ENCODE peak calls at places on chromosomes 6 and 20, in five cellular contexts. I is IMR-90, J is colonic mucosa, Q is upper lobe of left lung, V is esophagus muscularis mucosa. N is an unnamed sample.

GRCh38 chr6:40798069-40798770 is 211.1 kb upstream of the LRFN2 start:
- DNase-seq in I (no peak), J (no peak), Q (no peak), V (no peak), N (no peak)

GRCh38 chr6:136506124-136506799 is 44.0 kb downstream of the MAP7 start:
- DNase-seq in Q (no peak), J (no peak), I (no peak), V (no peak), N (no peak)

GRCh38 chr6:160950507-160950906 is 41.1 kb upstream of the MAP3K4 start:
- DNase-seq in V (peak), Q (peak), I (peak), J (no peak), N (peak)

GRCh38 chr20:62704341-62704948 is 4.2 kb upstream of the NTSR1 start:
- DNase-seq in I (peak), J (peak), Q (peak), V (no peak), N (peak)

GRCh38 chr6:37556884-37557644 is 57.4 kb upstream of the CCDC167 start:
- DNase-seq in I (no peak), Q (no peak), J (no peak), V (no peak), N (no peak)

GRCh38 chr6:31308050-31308844 is 36.4 kb upstream of the HLA-C start:
- DNase-seq in Q (peak), I (no peak), V (no peak), J (peak), N (no peak)

GRCh38 chr6:167305796-167306195 is 14.7 kb downstream of the UNC93A start:
- DNase-seq in V (no peak), I (no peak), Q (no peak), J (no peak), N (no peak)

GRCh38 chr6:17493286-17493685 is 99.9 kb downstream of the CAP2 start:
- DNase-seq in V (peak), J (no peak), Q (no peak), I (peak), N (no peak)

GRCh38 chr6:121436966-121437756 is 1.7 kb downstream of the GJA1 start:
- DNase-seq in Q (peak), V (no peak), I (peak), J (no peak), N (no peak)

GRCh38 chr6:155216312-155217028 is 47.3 kb upstream of the CLDN20 start:
- DNase-seq in J (no peak), V (no peak), Q (no peak), I (no peak), N (no peak)

GRCh38 chr20:5797843-5798462 is 47.8 kb downstream of the SHLD1 start:
- DNase-seq in I (no peak), Q (no peak), J (no peak), V (no peak), N (no peak)

GRCh38 chr6:169969372-169970099 is 218.1 kb downstream of the ERMARD start:
- DNase-seq in Q (no peak), J (no peak), I (no peak), V (no peak), N (no peak)

GRCh38 chr6:156780962-156781705 is 4.0 kb downstream of the ARID1B start:
- DNase-seq in V (no peak), J (no peak), Q (no peak), I (no peak), N (no peak)

GRCh38 chr6:15352884-15353283 is 107.0 kb downstream of the JARID2 start:
- DNase-seq in I (peak), V (no peak), J (no peak), Q (no peak), N (no peak)

GRCh38 chr6:32082951-32083350 is 26.2 kb downstream of the TNXB start:
- DNase-seq in I (no peak), V (peak), Q (peak), J (no peak), N (peak)

GRCh38 chr6:81228912-81229540 is 523.5 kb downstream of the TENT5A start:
- DNase-seq in J (no peak), I (peak), V (no peak), Q (no peak), N (no peak)

GRCh38 chr20:5612476-5613291 is 137.5 kb upstream of the SHLD1 start:
- DNase-seq in V (no peak), J (no peak), Q (no peak), I (peak), N (no peak)

GRCh38 chr20:43787937-43788336 is 61.1 kb upstream of the GTSF1L start:
- DNase-seq in J (no peak), V (no peak), I (no peak), Q (no peak), N (no peak)

GRCh38 chr6:33929575-33930288 is 125.9 kb upstream of the MLN start:
- DNase-seq in Q (no peak), J (no peak), I (no peak), V (no peak), N (no peak)

GRCh38 chr6:7568021-7568420 is 22.0 kb upstream of the SNRNP48 start:
- DNase-seq in Q (no peak), J (no peak), I (peak), V (no peak), N (no peak)

GRCh38 chr20:12653642-12654041 is 355.1 kb upstream of the SPTLC3 start:
- DNase-seq in V (no peak), J (no peak), I (no peak), Q (no peak), N (no peak)

GRCh38 chr6:77072694-77073409 is 390.4 kb downstream of the HTR1B start:
- DNase-seq in J (no peak), V (no peak), I (no peak), Q (no peak), N (no peak)

GRCh38 chr6:129521946-129522345 is 188.0 kb downstream of the ARHGAP18 start:
- DNase-seq in I (no peak), Q (no peak), V (no peak), J (no peak), N (no peak)

GRCh38 chr6:148996815-148997214 is 250.0 kb downstream of the UST start:
- DNase-seq in I (no peak), J (no peak), V (no peak), Q (no peak), N (no peak)

GRCh38 chr6:87784690-87785089 is 82.7 kb upstream of the AKIRIN2 start:
- DNase-seq in V (no peak), Q (peak), I (no peak), J (no peak), N (no peak)

GRCh38 chr6:35099116-35099515 is 42.0 kb downstream of the TCP11 start:
- DNase-seq in V (no peak), I (no peak), J (no peak), Q (no peak), N (no peak)

GRCh38 chr6:35093118-35093445 is 48.1 kb downstream of the TCP11 start:
- DNase-seq in I (peak), V (no peak), Q (no peak), J (no peak), N (no peak)

GRCh38 chr6:35093783-35094182 is 47.4 kb downstream of the TCP11 start:
- DNase-seq in Q (no peak), V (no peak), I (no peak), J (peak), N (no peak)

GRCh38 chr6:35094183-35094582 is 47.0 kb downstream of the TCP11 start:
- DNase-seq in Q (no peak), I (no peak), J (peak), V (no peak), N (no peak)

DNA sequence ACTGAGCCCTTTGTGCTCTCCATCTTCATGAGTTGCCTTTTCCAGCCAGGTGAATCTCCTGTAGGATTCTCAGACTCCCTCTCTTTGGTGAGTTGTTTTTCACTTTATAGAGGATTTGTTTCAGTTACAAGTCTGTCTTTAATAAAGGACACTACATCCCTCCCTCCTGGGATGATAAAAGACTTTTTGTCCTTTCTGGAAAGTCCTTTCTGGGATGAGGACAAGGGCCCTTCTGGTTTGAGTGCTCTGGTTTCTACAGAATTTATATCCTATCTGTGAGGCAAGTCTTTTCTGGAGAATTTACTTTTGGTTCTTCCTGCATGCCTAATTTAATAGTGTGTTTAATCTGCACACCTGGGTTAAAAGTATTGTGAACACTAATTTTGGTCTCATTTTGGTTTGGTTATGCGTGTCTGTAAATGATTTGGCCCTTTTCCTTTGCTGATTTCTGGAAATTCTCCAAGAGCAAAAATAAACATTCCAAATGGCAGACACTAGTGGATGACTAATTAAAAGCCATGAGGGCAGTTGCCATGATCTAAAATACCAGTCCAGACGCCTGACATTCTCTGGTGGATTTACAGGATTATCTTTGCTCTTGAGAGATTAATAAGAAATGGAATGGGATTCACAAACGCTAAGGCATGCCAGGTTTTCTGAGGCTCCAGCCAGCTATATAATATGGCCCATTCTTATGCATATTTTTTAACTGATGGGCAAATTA is 44.8 kb downstream of the TCP11 start:
- DNase-seq in J (peak), Q (no peak), I (peak), V (no peak), N (no peak)
- H3K27ac ChIP-seq in J (no peak), Q (peak), I (no peak), V (peak), N (no peak)

GRCh38 chr6:158705386-158706126 is 55.7 kb downstream of the SYTL3 start:
- DNase-seq in Q (no peak), I (no peak), J (no peak), V (no peak), N (no peak)

GRCh38 chr6:158708239-158708638 is 58.4 kb downstream of the SYTL3 start:
- DNase-seq in J (no peak), I (peak), Q (no peak), V (no peak), N (no peak)

GRCh38 chr6:158707826-158708225 is 58.0 kb downstream of the SYTL3 start:
- DNase-seq in J (peak), Q (peak), I (no peak), V (no peak), N (no peak)

GRCh38 chr6:158706369-158706982 is 56.6 kb downstream of the SYTL3 start:
- DNase-seq in V (no peak), Q (peak), J (peak), I (peak), N (no peak)

GRCh38 chr6:158707120-158707519 is 57.3 kb downstream of the SYTL3 start:
- DNase-seq in I (peak), J (no peak), V (no peak), Q (peak), N (no peak)
- H3K27ac ChIP-seq in I (peak), J (no peak), V (peak), Q (peak), N (peak)

GRCh38 chr20:50538276-50538675 is 28.1 kb downstream of the PTPN1 start:
- DNase-seq in Q (no peak), J (no peak), I (no peak), V (no peak), N (no peak)
- H3K27ac ChIP-seq in Q (peak), J (no peak), I (peak), V (peak), N (no peak)

DNA sequence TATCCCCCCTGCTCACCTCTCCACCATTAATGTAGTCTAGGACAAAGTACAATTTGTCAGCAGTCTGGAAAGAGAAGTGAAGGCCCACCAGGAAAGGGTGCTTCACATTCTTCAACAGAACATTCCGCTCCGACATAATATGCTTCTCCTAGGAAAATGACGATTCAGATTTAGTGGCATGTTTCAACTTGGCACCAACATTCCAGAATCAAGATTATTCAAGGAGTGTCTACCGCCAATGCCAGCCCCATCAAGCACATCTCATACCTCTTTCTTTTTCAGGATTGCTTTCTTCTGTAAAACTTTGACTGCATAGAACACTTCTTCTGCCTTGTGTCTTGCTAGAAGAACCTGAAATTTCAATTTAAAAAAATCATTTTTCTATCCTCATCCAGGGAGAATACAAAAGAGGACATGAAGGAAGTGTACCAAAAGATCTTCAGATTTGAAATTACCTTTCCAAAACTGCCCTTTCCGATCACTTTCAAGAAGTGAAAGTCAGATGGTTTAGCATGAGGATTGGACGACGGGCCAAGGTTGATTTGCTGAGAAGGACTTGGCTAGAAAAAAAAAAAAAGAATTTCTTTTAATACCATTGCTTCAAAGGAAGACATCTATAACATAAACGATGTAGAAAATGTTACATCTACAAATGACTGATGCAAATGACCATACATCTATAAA is 120.7 kb upstream of the SLC2A12 start:
- DNase-seq in J (no peak), I (peak), V (no peak), Q (no peak), N (no peak)
- H3K27ac ChIP-seq in J (no peak), I (peak), V (no peak), Q (peak), N (peak)

DNA sequence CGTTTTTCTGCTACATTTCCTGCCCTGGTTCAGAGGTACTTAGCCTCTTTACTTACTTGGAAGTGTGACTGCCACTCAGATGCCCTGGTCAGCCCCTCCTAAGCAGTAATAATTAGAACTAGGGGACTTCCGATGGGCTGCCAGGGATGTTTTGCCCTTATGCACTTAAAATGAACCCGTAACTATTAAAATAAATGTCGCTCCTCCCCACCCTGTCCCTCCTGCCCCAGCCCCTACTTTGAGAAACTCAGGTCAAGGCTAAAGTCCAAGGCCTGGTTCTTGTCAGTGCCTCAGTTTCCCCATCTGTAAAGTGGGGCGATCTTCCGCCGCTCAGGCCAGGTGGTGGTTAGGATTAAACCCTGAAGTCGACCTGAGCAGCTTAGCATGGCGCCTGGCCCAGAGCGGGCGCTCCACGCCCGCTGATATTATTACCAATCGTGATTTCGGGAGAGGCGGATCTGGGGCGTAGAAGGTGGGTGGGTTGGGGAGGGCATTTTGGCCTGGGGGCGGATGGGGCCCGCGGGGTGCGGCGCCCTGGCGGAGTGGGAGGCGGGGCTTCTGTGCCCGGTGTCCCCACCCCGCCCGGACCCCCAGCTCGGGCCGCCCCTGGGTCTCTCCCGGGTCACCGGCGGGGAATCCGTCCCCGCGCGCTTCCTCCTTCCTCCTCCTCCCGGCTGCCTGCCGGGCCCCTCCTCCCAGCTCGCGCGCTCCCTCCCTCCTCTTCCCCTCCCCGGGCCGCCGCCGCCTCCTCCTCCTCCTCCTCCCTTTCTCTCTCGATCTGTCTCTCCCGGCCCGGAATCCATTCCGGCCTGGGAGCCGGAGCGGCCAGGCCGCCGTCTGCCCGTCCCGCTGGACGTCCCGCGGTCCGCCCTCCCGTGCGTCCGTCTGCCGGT is at the start of gene SRC:
- DNase-seq in Q (peak), V (peak), J (peak), I (peak), N (no peak)
- H3K27ac ChIP-seq in Q (peak), V (peak), J (peak), I (peak), N (peak)

DNA sequence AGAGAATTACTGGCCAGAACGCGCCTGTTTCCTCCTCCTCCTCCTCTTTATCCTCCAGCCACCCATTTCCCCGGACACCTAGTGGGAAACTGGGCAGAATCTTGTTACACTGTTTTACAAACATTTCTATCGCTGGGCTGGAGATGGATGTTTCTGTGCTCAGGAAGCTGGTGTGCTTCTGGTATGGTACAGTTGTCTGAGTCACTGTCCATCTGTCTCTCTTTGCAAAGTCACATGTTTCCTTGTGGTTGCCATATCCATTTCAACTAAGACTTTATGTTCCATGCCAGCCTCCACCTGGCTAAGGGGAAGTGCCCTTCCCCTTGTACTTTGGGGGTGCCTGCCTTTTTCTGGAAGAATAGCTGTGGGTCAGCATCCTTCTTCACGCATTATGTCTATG is 52.9 kb upstream of the SLC22A16 start:
- DNase-seq in I (peak), V (no peak), J (no peak), Q (no peak), N (no peak)
- H3K27ac ChIP-seq in I (peak), V (no peak), J (no peak), Q (no peak), N (peak)

GRCh38 chr6:133099573-133099972 is 141.6 kb upstream of the EYA4 start:
- DNase-seq in V (no peak), I (peak), J (no peak), Q (no peak), N (no peak)
- H3K27ac ChIP-seq in V (no peak), I (peak), J (no peak), Q (no peak), N (peak)

DNA sequence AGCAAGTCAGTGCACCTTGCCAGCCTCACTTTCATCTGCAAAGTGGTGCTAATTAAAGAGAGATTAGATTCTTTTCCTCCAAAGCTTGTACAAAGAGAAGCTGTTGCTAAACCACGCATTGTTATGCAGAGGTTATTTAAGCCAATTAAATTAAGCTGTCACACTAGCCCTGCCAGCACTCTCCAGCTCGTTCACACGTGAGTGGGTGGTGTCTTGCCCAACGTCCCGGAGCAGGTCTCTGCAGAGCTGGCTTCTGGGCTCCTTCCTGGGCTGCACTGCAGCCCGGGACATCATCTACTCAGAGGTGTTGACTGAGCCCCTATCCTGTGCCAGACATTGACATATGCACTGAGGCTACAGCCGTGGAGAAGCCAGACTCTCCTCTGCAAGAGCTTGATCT is 401.6 kb upstream of the SULF2 start:
- DNase-seq in I (no peak), Q (no peak), V (no peak), J (no peak), N (no peak)
- H3K27ac ChIP-seq in I (no peak), Q (no peak), V (peak), J (no peak), N (no peak)

DNA sequence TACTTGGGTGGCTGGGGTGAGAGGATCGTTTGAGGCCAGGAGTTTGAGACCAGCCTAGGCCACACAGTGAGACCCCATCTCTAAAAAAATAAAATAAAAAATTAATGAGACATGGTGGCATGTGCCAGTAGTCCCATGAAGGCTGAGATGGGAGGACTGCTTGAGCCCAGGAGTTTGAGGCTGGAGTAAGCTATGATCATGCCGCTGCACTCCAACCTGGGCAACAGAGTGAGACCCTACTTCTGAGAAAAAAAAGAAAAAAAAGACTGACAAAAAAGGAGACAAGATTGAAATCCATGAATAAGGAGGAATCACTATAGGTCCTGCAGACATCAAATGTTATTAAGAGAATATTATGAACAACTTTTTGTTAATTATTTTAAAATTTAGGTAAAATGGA is 23.7 kb upstream of the BPHL start:
- DNase-seq in V (no peak), J (no peak), Q (no peak), I (no peak), N (no peak)
- H3K27ac ChIP-seq in V (no peak), J (no peak), Q (no peak), I (no peak), N (no peak)

GRCh38 chr20:50294164-50295088 is 103.8 kb downstream of the CEBPB start:
- DNase-seq in I (no peak), J (no peak), Q (no peak), V (no peak), N (no peak)
- H3K27ac ChIP-seq in I (peak), J (peak), Q (peak), V (peak), N (no peak)

N was measured in epithelial cell of prostate.